ENCODE peak calls at places on chromosomes 2 and 18, in six cellular contexts. One of them, this sample, is unnamed.
A peak's percentile ranks its signal among the peaks of the same experiment; 100 is the strongest.

GRCh38 chr2:111662771-111663470 is 221.1 kb downstream of the ANAPC1 start:
- DNase-seq in stimulated activated naive B cell treated with anti-CD40 and anti-IgM and Interleukin-4, amounts not matched to agents 10 μg/mL and 1 μg/mL and 100 μg/mL, for 72 hours: peak; percentile 26
- DNase-seq in lower leg skin: peak; percentile 15
- DNase-seq in stimulated activated CD8-positive, alpha-beta memory T cell treated with anti-CD3 and anti-CD28 coated beads, Interleukin-15, amount 100 ng/mL, for 24 hours: no peak
- DNase-seq in AML-193: no peak
- DNase-seq in posterior vena cava: no peak
- DNase-seq in this sample: peak; percentile 43

GRCh38 chr2:128374001-128374710 is 55.5 kb upstream of the HS6ST1 start:
- DNase-seq in stimulated activated naive B cell treated with anti-CD40 and anti-IgM and Interleukin-4, amounts not matched to agents 10 μg/mL and 1 μg/mL and 100 μg/mL, for 72 hours: no peak
- DNase-seq in lower leg skin: no peak
- DNase-seq in stimulated activated CD8-positive, alpha-beta memory T cell treated with anti-CD3 and anti-CD28 coated beads, Interleukin-15, amount 100 ng/mL, for 24 hours: no peak
- DNase-seq in AML-193: no peak
- DNase-seq in posterior vena cava: peak; percentile 73
- DNase-seq in this sample: peak; percentile 35

GRCh38 chr2:200964498-200964897 is 1.0 kb upstream of the ORC2 start:
- DNase-seq in stimulated activated naive B cell treated with anti-CD40 and anti-IgM and Interleukin-4, amounts not matched to agents 10 μg/mL and 1 μg/mL and 100 μg/mL, for 72 hours: no peak
- DNase-seq in lower leg skin: no peak
- DNase-seq in stimulated activated CD8-positive, alpha-beta memory T cell treated with anti-CD3 and anti-CD28 coated beads, Interleukin-15, amount 100 ng/mL, for 24 hours: no peak
- DNase-seq in AML-193: no peak
- DNase-seq in posterior vena cava: no peak
- DNase-seq in this sample: no peak

GRCh38 chr18:32542221-32542798 is 71.6 kb upstream of the GAREM1 start:
- DNase-seq in stimulated activated naive B cell treated with anti-CD40 and anti-IgM and Interleukin-4, amounts not matched to agents 10 μg/mL and 1 μg/mL and 100 μg/mL, for 72 hours: no peak
- DNase-seq in lower leg skin: no peak
- DNase-seq in stimulated activated CD8-positive, alpha-beta memory T cell treated with anti-CD3 and anti-CD28 coated beads, Interleukin-15, amount 100 ng/mL, for 24 hours: no peak
- DNase-seq in AML-193: no peak
- DNase-seq in posterior vena cava: no peak
- DNase-seq in this sample: peak; percentile 25

GRCh38 chr2:51995293-51995692 is 963.4 kb upstream of the NRXN1 start:
- DNase-seq in stimulated activated naive B cell treated with anti-CD40 and anti-IgM and Interleukin-4, amounts not matched to agents 10 μg/mL and 1 μg/mL and 100 μg/mL, for 72 hours: no peak
- DNase-seq in lower leg skin: no peak
- DNase-seq in stimulated activated CD8-positive, alpha-beta memory T cell treated with anti-CD3 and anti-CD28 coated beads, Interleukin-15, amount 100 ng/mL, for 24 hours: no peak
- DNase-seq in AML-193: no peak
- DNase-seq in posterior vena cava: no peak
- DNase-seq in this sample: peak; percentile 91

GRCh38 chr2:205850611-205851010 is 168.3 kb downstream of the NRP2 start:
- DNase-seq in stimulated activated naive B cell treated with anti-CD40 and anti-IgM and Interleukin-4, amounts not matched to agents 10 μg/mL and 1 μg/mL and 100 μg/mL, for 72 hours: no peak
- DNase-seq in lower leg skin: no peak
- DNase-seq in stimulated activated CD8-positive, alpha-beta memory T cell treated with anti-CD3 and anti-CD28 coated beads, Interleukin-15, amount 100 ng/mL, for 24 hours: no peak
- DNase-seq in AML-193: no peak
- DNase-seq in posterior vena cava: no peak
- DNase-seq in this sample: no peak

GRCh38 chr2:190315273-190315672 is 4.4 kb downstream of the HIBCH start:
- DNase-seq in stimulated activated naive B cell treated with anti-CD40 and anti-IgM and Interleukin-4, amounts not matched to agents 10 μg/mL and 1 μg/mL and 100 μg/mL, for 72 hours: no peak
- DNase-seq in lower leg skin: no peak
- DNase-seq in stimulated activated CD8-positive, alpha-beta memory T cell treated with anti-CD3 and anti-CD28 coated beads, Interleukin-15, amount 100 ng/mL, for 24 hours: no peak
- DNase-seq in AML-193: no peak
- DNase-seq in posterior vena cava: no peak
- DNase-seq in this sample: no peak

GRCh38 chr2:190533175-190533967 is 1.2 kb downstream of the NEMP2 start:
- DNase-seq in stimulated activated naive B cell treated with anti-CD40 and anti-IgM and Interleukin-4, amounts not matched to agents 10 μg/mL and 1 μg/mL and 100 μg/mL, for 72 hours: no peak
- DNase-seq in lower leg skin: no peak
- DNase-seq in stimulated activated CD8-positive, alpha-beta memory T cell treated with anti-CD3 and anti-CD28 coated beads, Interleukin-15, amount 100 ng/mL, for 24 hours: no peak
- DNase-seq in AML-193: peak; percentile 22
- DNase-seq in posterior vena cava: no peak
- DNase-seq in this sample: peak; percentile 20

GRCh38 chr2:101803945-101804696 is 106.6 kb downstream of the MAP4K4 start:
- DNase-seq in stimulated activated naive B cell treated with anti-CD40 and anti-IgM and Interleukin-4, amounts not matched to agents 10 μg/mL and 1 μg/mL and 100 μg/mL, for 72 hours: no peak
- DNase-seq in lower leg skin: no peak
- DNase-seq in stimulated activated CD8-positive, alpha-beta memory T cell treated with anti-CD3 and anti-CD28 coated beads, Interleukin-15, amount 100 ng/mL, for 24 hours: no peak
- DNase-seq in AML-193: no peak
- DNase-seq in posterior vena cava: no peak
- DNase-seq in this sample: peak; percentile 69

GRCh38 chr2:199456383-199457146 is 1.2 kb downstream of the SATB2 start:
- DNase-seq in stimulated activated naive B cell treated with anti-CD40 and anti-IgM and Interleukin-4, amounts not matched to agents 10 μg/mL and 1 μg/mL and 100 μg/mL, for 72 hours: no peak
- DNase-seq in lower leg skin: no peak
- DNase-seq in stimulated activated CD8-positive, alpha-beta memory T cell treated with anti-CD3 and anti-CD28 coated beads, Interleukin-15, amount 100 ng/mL, for 24 hours: no peak
- DNase-seq in AML-193: no peak
- DNase-seq in posterior vena cava: peak; percentile 70
- DNase-seq in this sample: no peak

GRCh38 chr2:3523551-3524041 is 4.3 kb upstream of the ADI1 start:
- DNase-seq in stimulated activated naive B cell treated with anti-CD40 and anti-IgM and Interleukin-4, amounts not matched to agents 10 μg/mL and 1 μg/mL and 100 μg/mL, for 72 hours: no peak
- DNase-seq in lower leg skin: no peak
- DNase-seq in stimulated activated CD8-positive, alpha-beta memory T cell treated with anti-CD3 and anti-CD28 coated beads, Interleukin-15, amount 100 ng/mL, for 24 hours: no peak
- DNase-seq in AML-193: no peak
- DNase-seq in posterior vena cava: no peak
- DNase-seq in this sample: peak; percentile 39

GRCh38 chr2:65708129-65708528 is 275.7 kb upstream of the SPRED2 start:
- DNase-seq in stimulated activated naive B cell treated with anti-CD40 and anti-IgM and Interleukin-4, amounts not matched to agents 10 μg/mL and 1 μg/mL and 100 μg/mL, for 72 hours: no peak
- DNase-seq in lower leg skin: no peak
- DNase-seq in stimulated activated CD8-positive, alpha-beta memory T cell treated with anti-CD3 and anti-CD28 coated beads, Interleukin-15, amount 100 ng/mL, for 24 hours: no peak
- DNase-seq in AML-193: no peak
- DNase-seq in posterior vena cava: no peak
- DNase-seq in this sample: no peak

GRCh38 chr2:223007531-223007930 is 44.5 kb upstream of the KCNE4 start:
- DNase-seq in stimulated activated naive B cell treated with anti-CD40 and anti-IgM and Interleukin-4, amounts not matched to agents 10 μg/mL and 1 μg/mL and 100 μg/mL, for 72 hours: no peak
- DNase-seq in lower leg skin: no peak
- DNase-seq in stimulated activated CD8-positive, alpha-beta memory T cell treated with anti-CD3 and anti-CD28 coated beads, Interleukin-15, amount 100 ng/mL, for 24 hours: no peak
- DNase-seq in AML-193: no peak
- DNase-seq in posterior vena cava: no peak
- DNase-seq in this sample: peak; percentile 62

GRCh38 chr18:40529478-40529877 is 1425.6 kb upstream of the PIK3C3 start:
- DNase-seq in stimulated activated naive B cell treated with anti-CD40 and anti-IgM and Interleukin-4, amounts not matched to agents 10 μg/mL and 1 μg/mL and 100 μg/mL, for 72 hours: no peak
- DNase-seq in lower leg skin: no peak
- DNase-seq in stimulated activated CD8-positive, alpha-beta memory T cell treated with anti-CD3 and anti-CD28 coated beads, Interleukin-15, amount 100 ng/mL, for 24 hours: no peak
- DNase-seq in AML-193: peak; percentile 18
- DNase-seq in posterior vena cava: no peak
- DNase-seq in this sample: peak; percentile 14

GRCh38 chr2:116948258-116948657 is 866.2 kb upstream of the DDX18 start:
- DNase-seq in stimulated activated naive B cell treated with anti-CD40 and anti-IgM and Interleukin-4, amounts not matched to agents 10 μg/mL and 1 μg/mL and 100 μg/mL, for 72 hours: no peak
- DNase-seq in lower leg skin: no peak
- DNase-seq in stimulated activated CD8-positive, alpha-beta memory T cell treated with anti-CD3 and anti-CD28 coated beads, Interleukin-15, amount 100 ng/mL, for 24 hours: no peak
- DNase-seq in AML-193: no peak
- DNase-seq in posterior vena cava: no peak
- DNase-seq in this sample: no peak

GRCh38 chr18:62326646-62327348 is 1.7 kb downstream of the TNFRSF11A start:
- DNase-seq in stimulated activated naive B cell treated with anti-CD40 and anti-IgM and Interleukin-4, amounts not matched to agents 10 μg/mL and 1 μg/mL and 100 μg/mL, for 72 hours: no peak
- DNase-seq in lower leg skin: no peak
- DNase-seq in stimulated activated CD8-positive, alpha-beta memory T cell treated with anti-CD3 and anti-CD28 coated beads, Interleukin-15, amount 100 ng/mL, for 24 hours: no peak
- DNase-seq in AML-193: no peak
- DNase-seq in posterior vena cava: no peak
- DNase-seq in this sample: no peak

GRCh38 chr2:176676257-176676570 is 407.0 kb downstream of the MTX2 start:
- DNase-seq in stimulated activated naive B cell treated with anti-CD40 and anti-IgM and Interleukin-4, amounts not matched to agents 10 μg/mL and 1 μg/mL and 100 μg/mL, for 72 hours: no peak
- DNase-seq in lower leg skin: no peak
- DNase-seq in stimulated activated CD8-positive, alpha-beta memory T cell treated with anti-CD3 and anti-CD28 coated beads, Interleukin-15, amount 100 ng/mL, for 24 hours: no peak
- DNase-seq in AML-193: no peak
- DNase-seq in posterior vena cava: no peak
- DNase-seq in this sample: no peak